ENCODE peak calls at places on chromosomes 16 and 17, in eight cellular contexts. O is cardiac fibroblast, F is thoracic aorta, S is foreskin fibroblast, I is cardiac muscle cell, R is HCT116, L is tibial nerve, J is hepatocyte. X is an unnamed sample.

GRCh38 chr16:52235186-52235585 is 311.8 kb downstream of the TOX3 start:
- DNase-seq in O (no peak), F (no peak), S (no peak), I (no peak), R (no peak), L (no peak), J (no peak), X (no peak)

GRCh38 chr17:76805319-76805718 is 62.9 kb upstream of the MGAT5B start:
- DNase-seq in O (peak; percentile 39), F (no peak), S (peak; percentile 86), I (no peak), R (no peak), L (no peak), J (no peak), X (no peak)

GRCh38 chr16:750454-750853 is 9.7 kb upstream of the CIAO3 start:
- DNase-seq in O (no peak), F (no peak), S (no peak), I (peak; percentile 64), R (no peak), L (no peak), J (peak; percentile 67), X (no peak)

GRCh38 chr17:68509151-68510057 is 2.8 kb upstream of the PRKAR1A start:
- DNase-seq in O (no peak), F (no peak), S (no peak), I (no peak), R (no peak), L (no peak), J (no peak), X (no peak)

GRCh38 chr16:12659871-12660270 is 143.8 kb downstream of the CPPED1 start:
- DNase-seq in O (no peak), F (no peak), S (no peak), I (no peak), R (no peak), L (no peak), J (no peak), X (no peak)

GRCh38 chr16:4339909-4340308 is 11.2 kb downstream of the PAM16 start:
- DNase-seq in O (peak; percentile 83), F (no peak), S (peak; percentile 65), I (peak; percentile 23), R (no peak), L (no peak), J (peak; percentile 71), X (no peak)

GRCh38 chr17:42895185-42895555 is 5.4 kb upstream of the G6PC1 start:
- DNase-seq in O (peak; percentile 91), F (peak; percentile 57), S (peak; percentile 93), I (no peak), R (peak; percentile 8), L (no peak), J (peak; percentile 55), X (peak; percentile 41)

GRCh38 chr16:81616321-81617020 is 162.6 kb upstream of the PLCG2 start:
- DNase-seq in O (peak; percentile 88), F (no peak), S (peak; percentile 89), I (peak; percentile 78), R (no peak), L (no peak), J (peak; percentile 76), X (no peak)

GRCh38 chr17:4514206-4514605 is 15.5 kb downstream of the SPNS2 start:
- DNase-seq in O (no peak), F (no peak), S (no peak), I (peak; percentile 61), R (no peak), L (no peak), J (peak; percentile 64), X (no peak)

GRCh38 chr17:45368661-45369060 is 51.8 kb upstream of the MAP3K14 start:
- DNase-seq in O (peak; percentile 73), F (no peak), S (peak; percentile 54), I (no peak), R (no peak), L (no peak), J (no peak), X (peak; percentile 30)

GRCh38 chr17:68600123-68600880 is 865 bp downstream of the FAM20A start:
- DNase-seq in O (peak; percentile 29), F (no peak), S (peak; percentile 56), I (peak; percentile 80), R (no peak), L (no peak), J (peak; percentile 77), X (no peak)

GRCh38 chr17:11503292-11503691 is 95.0 kb upstream of the DNAH9 start:
- DNase-seq in O (no peak), F (no peak), S (no peak), I (no peak), R (no peak), L (no peak), J (no peak), X (no peak)

GRCh38 chr17:19022128-19022527 is 17.6 kb upstream of the FAM83G start:
- DNase-seq in O (no peak), F (no peak), S (no peak), I (no peak), R (no peak), L (no peak), J (no peak), X (no peak)

GRCh38 chr17:44503080-44503842 is at the start of gene GPATCH8:
- DNase-seq in O (peak; percentile 98), F (peak; percentile 63), S (peak; percentile 99), I (peak; percentile 97), R (peak; percentile 88), L (peak; percentile 85), J (peak; percentile 97), X (peak; percentile 83)

GRCh38 chr16:25051446-25052160 is 36.4 kb upstream of the ARHGAP17 start:
- DNase-seq in O (peak; percentile 51), F (no peak), S (peak; percentile 75), I (no peak), R (no peak), L (no peak), J (no peak), X (peak; percentile 59)

GRCh38 chr17:77128895-77129567 is 11.7 kb upstream of the SEC14L1 start:
- DNase-seq in O (peak; percentile 80), F (no peak), S (peak; percentile 48), I (no peak), R (no peak), L (no peak), J (no peak), X (no peak)

GRCh38 chr16:278863-279366 is 1.5 kb upstream of the ARHGDIG start:
- DNase-seq in O (peak; percentile 56), F (no peak), S (peak; percentile 52), I (peak; percentile 79), R (no peak), L (no peak), J (no peak), X (no peak)

GRCh38 chr16:66364117-66364958 is 2.2 kb upstream of the CDH5 start:
- DNase-seq in O (peak; percentile 91), F (no peak), S (peak; percentile 17), I (no peak), R (no peak), L (peak; percentile 55), J (no peak), X (no peak)

GRCh38 chr17:260031-260791 is 78.8 kb upstream of the DOC2B start:
- DNase-seq in O (no peak), F (no peak), S (no peak), I (no peak), R (no peak), L (no peak), J (no peak), X (no peak)

GRCh38 chr17:1931759-1932579 is 93.2 kb downstream of the RTN4RL1 start:
- DNase-seq in O (no peak), F (no peak), S (peak; percentile 16), I (peak; percentile 54), R (no peak), L (no peak), J (peak; percentile 74), X (no peak)
- H3K4me3 ChIP-seq in O (no peak overlapping the region), F (peak overlapping the region; percentile 46), S (no peak overlapping the region), I (no peak overlapping the region), R (no peak overlapping the region), L (no peak overlapping the region), J (no peak overlapping the region), X (no peak overlapping the region)

DNA sequence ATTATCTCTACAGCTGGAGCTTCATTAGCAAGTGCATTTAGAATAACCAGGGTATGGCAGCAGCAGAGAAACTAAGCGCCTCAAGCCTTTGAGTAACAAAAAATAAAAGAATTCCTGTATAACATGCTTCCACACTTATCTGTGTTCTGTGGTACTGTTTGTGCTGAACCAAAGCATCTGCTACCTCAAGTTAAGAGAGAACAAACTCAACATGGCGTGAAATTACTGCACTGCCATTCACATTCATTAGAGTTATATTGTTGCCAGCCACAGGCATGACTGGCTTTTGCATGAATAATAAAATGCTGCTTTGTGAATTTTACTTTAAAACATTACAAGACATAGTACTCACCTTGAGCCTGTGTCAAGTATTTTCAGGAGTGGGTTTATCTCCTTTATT is 76.6 kb downstream of the NLK start:
- DNase-seq in O (no peak), F (no peak), S (no peak), I (no peak), R (no peak), L (no peak), J (no peak), X (no peak)
- H3K4me3 ChIP-seq in O (no peak overlapping the region), F (no peak overlapping the region), S (no peak overlapping the region), I (no peak overlapping the region), R (no peak overlapping the region), L (no peak overlapping the region), J (no peak overlapping the region), X (no peak overlapping the region)

DNA sequence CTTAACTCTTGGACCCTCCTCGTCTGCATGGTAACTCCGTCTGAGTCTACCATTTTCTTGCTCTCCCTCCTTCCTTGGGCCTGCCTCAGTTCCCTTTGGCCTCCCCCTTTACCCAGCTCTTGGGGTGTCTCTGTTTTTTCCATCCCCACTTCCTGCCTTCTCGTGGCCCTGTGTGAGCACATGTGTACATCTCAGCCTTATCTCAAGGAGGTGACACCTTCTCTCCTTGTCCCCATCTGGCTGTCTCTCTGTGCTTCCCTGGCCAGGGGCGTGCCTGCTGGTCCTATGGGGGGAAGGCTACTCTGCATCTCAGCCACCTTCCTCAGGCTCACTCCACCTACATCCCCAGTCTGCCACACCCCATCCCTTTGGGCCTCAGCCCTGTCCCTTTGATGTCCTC is 6.6 kb downstream of the CTF1 start:
- DNase-seq in O (no peak), F (no peak), S (no peak), I (no peak), R (no peak), L (no peak), J (peak; percentile 10), X (no peak)
- H3K4me3 ChIP-seq in O (no peak overlapping the region), F (peak overlapping the region; percentile 81), S (no peak overlapping the region), I (no peak overlapping the region), R (peak overlapping the region; percentile 60), L (no peak overlapping the region), J (no peak overlapping the region), X (no peak overlapping the region)

GRCh38 chr17:37221865-37222264 is 153.9 kb upstream of the C17orf78 start:
- DNase-seq in O (no peak), F (no peak), S (no peak), I (no peak), R (no peak), L (no peak), J (no peak), X (no peak)

GRCh38 chr17:37230633-37231032 is 145.2 kb upstream of the C17orf78 start:
- DNase-seq in O (no peak), F (no peak), S (no peak), I (no peak), R (no peak), L (no peak), J (no peak), X (no peak)

GRCh38 chr17:37220609-37220953 is 155.2 kb upstream of the C17orf78 start:
- DNase-seq in O (peak; percentile 50), F (no peak), S (peak; percentile 66), I (peak; percentile 38), R (peak; percentile 2), L (no peak), J (peak; percentile 28), X (no peak)

GRCh38 chr17:37219876-37220608 is 155.7 kb upstream of the C17orf78 start:
- DNase-seq in O (no peak), F (no peak), S (peak; percentile 8), I (no peak), R (no peak), L (no peak), J (no peak), X (no peak)

GRCh38 chr17:37225458-37225857 is 150.3 kb upstream of the C17orf78 start:
- DNase-seq in O (no peak), F (no peak), S (no peak), I (no peak), R (no peak), L (no peak), J (no peak), X (no peak)
- H3K4me3 ChIP-seq in O (no peak overlapping the region), F (no peak overlapping the region), S (no peak overlapping the region), I (no peak overlapping the region), R (no peak overlapping the region), L (no peak overlapping the region), J (no peak overlapping the region), X (no peak overlapping the region)

X was measured in skeletal muscle cell.